ENCODE peak calls at places on chromosome 2, in eight cellular contexts. O is adipocyte, U is NT2/D1, C is A549, N is upper lobe of right lung, Y is right lobe of liver, K is lower lobe of right lung, I is left lung. S is an unnamed sample.

GRCh38 chr2:77228379-77228778 is 293.8 kb downstream of the LRRTM4 start:
- DNase-seq in I (no peak), K (no peak), N (no peak), C (no peak), U (no peak), O (no peak), Y (no peak), S (no peak)

GRCh38 chr2:171083426-171083825 is 77.3 kb downstream of the TLK1 start:
- DNase-seq in O (no peak), I (no peak), N (no peak), Y (no peak), K (no peak), C (no peak), U (no peak), S (no peak)

GRCh38 chr2:204495381-204495780 is 49.9 kb upstream of the PARD3B start:
- DNase-seq in N (no peak), I (no peak), O (no peak), U (no peak), C (no peak), K (no peak), Y (no peak), S (no peak)

GRCh38 chr2:96553176-96553956 is 16.8 kb downstream of the ARID5A start:
- DNase-seq in Y (no peak), N (no peak), I (no peak), U (no peak), O (no peak), C (no peak), K (no peak), S (no peak)

GRCh38 chr2:222105046-222105445 is 193.8 kb downstream of the PAX3 start:
- DNase-seq in I (no peak), Y (no peak), C (no peak), K (no peak), N (no peak), O (no peak), U (no peak), S (no peak)

GRCh38 chr2:37625781-37626548 is 45.5 kb downstream of the CDC42EP3 start:
- DNase-seq in C (no peak), I (no peak), O (no peak), U (no peak), Y (no peak), N (no peak), K (no peak), S (no peak)

GRCh38 chr2:159010340-159010739 is 41.9 kb downstream of the TANC1 start:
- DNase-seq in I (no peak), C (no peak), Y (no peak), O (peak; percentile 77), U (no peak), K (no peak), N (no peak), S (no peak)

GRCh38 chr2:144244938-144245337 is 275.0 kb downstream of the ZEB2 start:
- DNase-seq in K (no peak), N (no peak), Y (no peak), C (no peak), O (no peak), I (no peak), U (no peak), S (no peak)

GRCh38 chr2:230798769-230799399 is 65.9 kb upstream of the ITM2C start:
- DNase-seq in Y (no peak), I (no peak), K (no peak), N (no peak), C (peak; percentile 22), U (peak; percentile 23), O (peak; percentile 81), S (no peak)

GRCh38 chr2:72892506-72893173 is 5.4 kb downstream of the SPR start:
- DNase-seq in O (peak; percentile 87), U (peak; percentile 67), N (peak; percentile 84), K (peak; percentile 79), Y (peak; percentile 76), C (peak; percentile 80), I (peak; percentile 74), S (peak; percentile 55)

GRCh38 chr2:144995482-144995881 is 475.6 kb upstream of the ZEB2 start:
- DNase-seq in Y (no peak), K (no peak), U (no peak), N (no peak), I (no peak), O (peak; percentile 69), C (no peak), S (no peak)

GRCh38 chr2:42844901-42845685 is 52.7 kb upstream of the HAAO start:
- DNase-seq in C (no peak), O (no peak), I (no peak), Y (no peak), N (peak; percentile 60), U (no peak), K (no peak), S (no peak)

GRCh38 chr2:47682231-47682749 is 100.7 kb upstream of the MSH6 start:
- DNase-seq in U (no peak), C (no peak), N (no peak), O (no peak), I (no peak), Y (no peak), K (no peak), S (no peak)

GRCh38 chr2:219592721-219593120 is 4.9 kb upstream of the STK11IP start:
- DNase-seq in C (no peak), Y (no peak), O (peak; percentile 62), U (no peak), K (no peak), N (no peak), I (no peak), S (no peak)

GRCh38 chr2:169361706-169362345 is 508 bp downstream of the LRP2 start:
- DNase-seq in C (peak; percentile 11), O (peak; percentile 35), N (peak; percentile 72), K (peak; percentile 57), Y (peak; percentile 53), I (peak; percentile 35), U (no peak), S (no peak)

GRCh38 chr2:26086155-26086634 is 52.3 kb downstream of the RAB10 start:
- DNase-seq in O (no peak), K (no peak), C (no peak), N (no peak), U (no peak), I (no peak), Y (no peak), S (no peak)

GRCh38 chr2:61255580-61256437 is 93.8 kb downstream of the C2orf74 start:
- DNase-seq in Y (no peak), C (no peak), O (peak; percentile 74), K (no peak), I (no peak), N (no peak), U (no peak), S (no peak)

GRCh38 chr2:60549250-60550150 is 4.0 kb downstream of the BCL11A start:
- DNase-seq in K (peak; percentile 63), N (peak; percentile 80), O (peak; percentile 63), I (peak; percentile 45), Y (peak; percentile 39), U (no peak), C (no peak), S (no peak)

GRCh38 chr2:3000968-3001367 is 376.6 kb downstream of the EIPR1 start:
- DNase-seq in U (no peak), Y (no peak), C (no peak), N (no peak), O (no peak), I (no peak), K (no peak), S (no peak)

GRCh38 chr2:240244543-240244942 is 104.1 kb upstream of the OTOS start:
- DNase-seq in K (peak; percentile 37), N (no peak), Y (no peak), O (no peak), U (no peak), C (no peak), I (no peak), S (no peak)
- H3K4me1 ChIP-seq in K (no peaks in the 10 kb centered on the region), N (no peaks in the 10 kb centered on the region), Y (no peaks in the 10 kb centered on the region), O (peaks cover 12% of the 10 kb centered on the region), U (peaks cover 10% of the 10 kb centered on the region), C (no peaks in the 10 kb centered on the region), I (no peaks in the 10 kb centered on the region), S (no peaks in the 10 kb centered on the region)

GRCh38 chr2:218229239-218229638 is 12.2 kb downstream of the ARPC2 start:
- DNase-seq in U (no peak), Y (no peak), O (peak; percentile 73), K (no peak), N (no peak), I (no peak), C (no peak), S (peak; percentile 83)

GRCh38 chr2:218229851-218230250 is 12.9 kb downstream of the ARPC2 start:
- DNase-seq in O (peak; percentile 38), I (no peak), Y (no peak), U (no peak), C (no peak), N (no peak), K (no peak), S (no peak)

GRCh38 chr2:218230882-218231281 is 13.9 kb downstream of the ARPC2 start:
- DNase-seq in U (no peak), I (no peak), O (peak; percentile 54), N (no peak), K (no peak), Y (no peak), C (peak; percentile 35), S (no peak)

GRCh38 chr2:218226903-218227302 is 9.9 kb downstream of the ARPC2 start:
- DNase-seq in O (no peak), Y (no peak), K (no peak), U (no peak), I (no peak), N (no peak), C (no peak), S (no peak)

DNA sequence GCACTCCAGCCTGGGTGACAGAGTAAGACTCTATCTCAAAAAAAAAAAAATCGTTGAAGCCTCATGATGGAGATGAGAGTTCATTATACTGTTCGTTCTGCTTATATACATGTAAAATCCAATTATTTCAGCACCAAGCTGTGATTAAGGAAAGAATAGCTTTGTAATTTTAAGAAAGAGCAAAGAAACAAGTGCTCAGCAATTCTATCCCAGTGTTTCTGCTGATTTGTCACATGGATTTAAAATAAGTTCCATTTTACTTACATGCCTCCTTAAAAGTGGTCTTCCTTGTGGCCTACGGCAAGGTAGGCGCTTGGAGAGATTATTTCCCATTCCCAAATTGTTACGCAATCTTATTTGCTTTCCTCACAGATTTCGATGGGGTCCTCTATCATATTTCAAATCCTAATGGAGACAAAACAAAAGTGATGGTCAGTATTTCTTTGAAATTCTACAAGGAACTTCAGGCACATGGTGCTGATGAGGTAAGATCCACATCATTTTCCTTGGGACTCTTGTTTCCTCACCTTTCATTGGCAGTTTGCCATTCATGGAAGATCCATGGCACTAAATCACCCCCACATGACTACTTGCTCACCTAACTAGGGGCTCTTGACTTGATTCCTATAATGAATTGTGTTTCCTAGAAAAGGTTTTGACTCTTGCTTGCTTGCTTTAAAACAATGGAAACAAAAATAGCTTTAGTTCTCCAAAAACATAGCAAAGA is 11.5 kb downstream of the ARPC2 start:
- DNase-seq in K (no peak), I (no peak), C (no peak), Y (no peak), N (no peak), O (peak; percentile 11), U (no peak), S (no peak)
- H3K4me1 ChIP-seq in K (peaks cover 67% of the 10 kb centered on the region), I (peaks cover 27% of the 10 kb centered on the region), C (peaks cover 27% of the 10 kb centered on the region), Y (no peaks in the 10 kb centered on the region), N (peaks cover 40% of the 10 kb centered on the region), O (peaks cover 36% of the 10 kb centered on the region), U (no peaks in the 10 kb centered on the region), S (peaks cover 32% of the 10 kb centered on the region)

GRCh38 chr2:191272064-191272463 is 26.9 kb downstream of the MYO1B start:
- DNase-seq in N (no peak), U (no peak), K (no peak), Y (no peak), O (no peak), C (no peak), I (no peak), S (no peak)
- H3K4me1 ChIP-seq in N (peaks cover 22% of the 10 kb centered on the region), U (no peaks in the 10 kb centered on the region), K (peaks cover 29% of the 10 kb centered on the region), Y (peaks cover 33% of the 10 kb centered on the region), O (peaks cover 7% of the 10 kb centered on the region), C (peaks cover 25% of the 10 kb centered on the region), I (peaks cover 15% of the 10 kb centered on the region), S (no peaks in the 10 kb centered on the region)

GRCh38 chr2:71063216-71063615 is 5.2 kb upstream of the NAGK start:
- DNase-seq in C (no peak), Y (no peak), K (no peak), I (no peak), N (no peak), O (no peak), U (no peak), S (no peak)
- H3K4me1 ChIP-seq in C (peaks cover 3% of the 10 kb centered on the region), Y (no peaks in the 10 kb centered on the region), K (peaks cover 11% of the 10 kb centered on the region), I (no peaks in the 10 kb centered on the region), N (no peaks in the 10 kb centered on the region), O (peaks cover 29% of the 10 kb centered on the region), U (no peaks in the 10 kb centered on the region), S (peaks cover 10% of the 10 kb centered on the region)

S was measured in PC-9.